ENCODE peak calls at places on chromosomes 16 and 17, in five cellular contexts. One of them, this sample, is unnamed.
A peak's percentile ranks its signal among the peaks of the same experiment; 100 is the strongest.

GRCh38 chr17:39487946-39488345 is 26.7 kb downstream of the CDK12 start:
- DNase-seq in endodermal cell: no peak
- DNase-seq in uterus: no peak
- DNase-seq in A549: no peak
- DNase-seq in A673: no peak
- DNase-seq in this sample: no peak

GRCh38 chr17:35087731-35088646 is 24.5 kb upstream of the RFFL start:
- DNase-seq in endodermal cell: peak; percentile 87
- DNase-seq in A549: peak; percentile 75
- DNase-seq in uterus: peak; percentile 42
- DNase-seq in A673: no peak
- DNase-seq in this sample: no peak

GRCh38 chr17:21466550-21466949 is 90.4 kb downstream of the KCNJ12 start:
- DNase-seq in A673: no peak
- DNase-seq in endodermal cell: peak; percentile 34
- DNase-seq in A549: no peak
- DNase-seq in uterus: no peak
- DNase-seq in this sample: no peak

GRCh38 chr16:85377388-85378144 is 235.6 kb upstream of the GSE1 start:
- DNase-seq in A549: no peak
- DNase-seq in endodermal cell: no peak
- DNase-seq in A673: no peak
- DNase-seq in uterus: no peak
- DNase-seq in this sample: no peak

GRCh38 chr16:86605950-86606349 is 27.6 kb downstream of the FOXL1 start:
- DNase-seq in endodermal cell: no peak
- DNase-seq in A549: no peak
- DNase-seq in A673: no peak
- DNase-seq in uterus: no peak
- DNase-seq in this sample: no peak

GRCh38 chr16:66287416-66287815 is 79.1 kb upstream of the CDH5 start:
- DNase-seq in uterus: no peak
- DNase-seq in A549: no peak
- DNase-seq in A673: no peak
- DNase-seq in endodermal cell: peak; percentile 16
- DNase-seq in this sample: no peak

GRCh38 chr17:33689725-33690124 is 396.6 kb upstream of the ASIC2 start:
- DNase-seq in uterus: no peak
- DNase-seq in A673: no peak
- DNase-seq in endodermal cell: peak; percentile 35
- DNase-seq in A549: peak; percentile 7
- DNase-seq in this sample: no peak

GRCh38 chr16:69276143-69277115 is 34.7 kb upstream of the VPS4A start:
- DNase-seq in endodermal cell: no peak
- DNase-seq in A549: no peak
- DNase-seq in uterus: peak; percentile 71
- DNase-seq in A673: peak; percentile 82
- DNase-seq in this sample: peak; percentile 95

GRCh38 chr16:88264641-88265285 is 118.0 kb upstream of the ZNF469 start:
- DNase-seq in endodermal cell: peak; percentile 90
- DNase-seq in A549: peak; percentile 94
- DNase-seq in A673: peak; percentile 24
- DNase-seq in uterus: peak; percentile 97
- DNase-seq in this sample: peak; percentile 70

GRCh38 chr16:30025156-30025555 is 2.2 kb downstream of the C16orf92 start:
- DNase-seq in uterus: no peak
- DNase-seq in A549: no peak
- DNase-seq in A673: no peak
- DNase-seq in endodermal cell: no peak
- DNase-seq in this sample: no peak

GRCh38 chr17:27407916-27408846 is 48.1 kb upstream of the KSR1 start:
- DNase-seq in A673: peak; percentile 94
- DNase-seq in A549: peak; percentile 62
- DNase-seq in endodermal cell: peak; percentile 70
- DNase-seq in uterus: no peak
- DNase-seq in this sample: no peak

GRCh38 chr17:31561469-31562412 is 170.3 kb downstream of the RAB11FIP4 start:
- DNase-seq in endodermal cell: no peak
- DNase-seq in uterus: peak; percentile 35
- DNase-seq in A549: no peak
- DNase-seq in A673: no peak
- DNase-seq in this sample: no peak

GRCh38 chr16:68486671-68487495 is 38.6 kb upstream of the SMPD3 start:
- DNase-seq in uterus: no peak
- DNase-seq in endodermal cell: no peak
- DNase-seq in A549: no peak
- DNase-seq in A673: no peak
- DNase-seq in this sample: no peak

GRCh38 chr16:46719528-46719927 is 28.6 kb downstream of the MYLK3 start:
- DNase-seq in uterus: no peak
- DNase-seq in endodermal cell: no peak
- DNase-seq in A673: no peak
- DNase-seq in A549: no peak
- DNase-seq in this sample: no peak

GRCh38 chr17:45127583-45128300 is 4.6 kb downstream of the PLCD3 start:
- DNase-seq in endodermal cell: peak; percentile 83
- DNase-seq in A549: peak; percentile 82
- DNase-seq in A673: no peak
- DNase-seq in uterus: peak; percentile 67
- DNase-seq in this sample: no peak

GRCh38 chr17:33520404-33521032 is 227.4 kb upstream of the ASIC2 start:
- DNase-seq in A673: peak; percentile 60
- DNase-seq in uterus: peak; percentile 44
- DNase-seq in endodermal cell: peak; percentile 96
- DNase-seq in A549: peak; percentile 46
- DNase-seq in this sample: no peak

GRCh38 chr16:86099326-86099725 is 200.4 kb downstream of the IRF8 start:
- DNase-seq in A673: no peak
- DNase-seq in A549: no peak
- DNase-seq in uterus: no peak
- DNase-seq in endodermal cell: peak; percentile 65
- DNase-seq in this sample: no peak

GRCh38 chr16:84215531-84215930 is 24.3 kb downstream of the KCNG4 start:
- DNase-seq in A673: no peak
- DNase-seq in uterus: no peak
- DNase-seq in A549: no peak
- DNase-seq in endodermal cell: no peak
- DNase-seq in this sample: no peak

GRCh38 chr17:11558681-11559234 is 39.5 kb upstream of the DNAH9 start:
- DNase-seq in uterus: no peak
- DNase-seq in A549: no peak
- DNase-seq in A673: no peak
- DNase-seq in endodermal cell: no peak
- DNase-seq in this sample: no peak

GRCh38 chr16:87538594-87538993 is 45.8 kb upstream of the ZCCHC14 start:
- DNase-seq in endodermal cell: no peak
- DNase-seq in uterus: no peak
- DNase-seq in A549: no peak
- DNase-seq in A673: no peak
- DNase-seq in this sample: no peak

GRCh38 chr17:76567634-76568432 is 17.8 kb downstream of the ST6GALNAC2 start:
- DNase-seq in endodermal cell: peak; percentile 72
- DNase-seq in A673: no peak
- DNase-seq in A549: no peak
- DNase-seq in uterus: no peak
- DNase-seq in this sample: no peak

GRCh38 chr17:10881959-10882358 is 44.1 kb upstream of the PIRT start:
- DNase-seq in uterus: no peak
- DNase-seq in A549: no peak
- DNase-seq in A673: no peak
- DNase-seq in endodermal cell: peak; percentile 53
- DNase-seq in this sample: no peak

GRCh38 chr17:3911271-3912053 is 4.8 kb downstream of the P2RX1 start:
- DNase-seq in A673: no peak
- DNase-seq in uterus: no peak
- DNase-seq in A549: no peak
- DNase-seq in endodermal cell: peak; percentile 72
- DNase-seq in this sample: no peak

GRCh38 chr17:28524476-28525415 is 18.6 kb downstream of the FOXN1 start:
- DNase-seq in endodermal cell: no peak
- DNase-seq in A673: no peak
- DNase-seq in A549: peak; percentile 70
- DNase-seq in uterus: no peak
- DNase-seq in this sample: peak; percentile 30

GRCh38 chr16:2751577-2752034 is 832 bp upstream of the SRRM2 start:
- DNase-seq in A549: no peak
- DNase-seq in A673: no peak
- DNase-seq in uterus: no peak
- DNase-seq in endodermal cell: peak; percentile 93
- DNase-seq in this sample: peak; percentile 8

GRCh38 chr16:75043175-75043937 is 44.5 kb downstream of the ZNRF1 start:
- DNase-seq in uterus: no peak
- DNase-seq in endodermal cell: no peak
- DNase-seq in A673: no peak
- DNase-seq in A549: no peak
- DNase-seq in this sample: no peak

GRCh38 chr16:69511641-69512040 is 54.1 kb upstream of the NFAT5 start:
- DNase-seq in endodermal cell: no peak
- DNase-seq in A549: no peak
- DNase-seq in uterus: no peak
- DNase-seq in A673: no peak
- DNase-seq in this sample: no peak

GRCh38 chr16:86554917-86555762 is at the start of gene MTHFSD:
- DNase-seq in A549: peak; percentile 92
- DNase-seq in A673: peak; percentile 94
- DNase-seq in uterus: peak; percentile 96
- DNase-seq in endodermal cell: peak; percentile 97
- DNase-seq in this sample: peak; percentile 76

DNA sequence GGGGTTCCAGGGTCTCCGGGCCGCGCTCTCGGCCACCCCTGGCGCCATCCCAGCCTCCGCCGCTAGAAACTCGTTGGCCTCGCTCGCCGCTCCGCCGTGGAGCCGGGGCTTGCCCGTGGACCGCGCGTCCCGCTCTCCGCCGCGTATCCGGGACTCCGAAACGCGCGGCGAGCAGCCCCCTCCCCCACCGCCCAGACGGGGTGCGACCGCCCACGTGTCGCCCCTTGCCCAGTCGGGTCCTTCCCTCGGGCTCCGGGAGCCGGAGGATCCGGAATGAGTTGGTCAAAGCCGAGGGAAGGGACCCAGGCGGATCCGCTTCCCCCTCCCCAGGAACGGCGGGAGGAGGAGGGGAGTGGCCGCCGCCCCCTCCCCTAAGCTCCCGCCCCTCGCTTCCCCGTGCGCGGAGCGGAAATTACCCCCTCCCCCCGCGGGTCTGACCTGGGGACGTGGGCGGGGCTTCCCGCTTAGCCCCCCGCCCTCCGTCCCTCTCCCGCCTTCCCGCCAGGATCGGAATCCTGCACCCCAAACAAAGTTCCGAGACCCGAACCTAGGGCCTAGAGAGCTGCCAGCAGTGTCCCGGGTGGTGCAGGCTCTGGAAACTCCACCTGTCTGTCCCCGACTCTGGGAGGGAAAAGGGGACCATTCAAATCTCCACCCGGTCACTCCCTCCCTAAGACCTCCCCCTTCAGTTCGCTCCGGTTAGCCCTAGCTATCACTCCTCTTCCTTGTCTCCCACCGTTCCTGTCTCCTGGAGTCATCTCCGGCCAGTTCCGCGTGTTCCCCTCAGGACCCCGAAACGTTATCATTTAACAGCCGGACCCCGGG is 1.1 kb upstream of the IGF2BP1 start:
- DNase-seq in uterus: no peak
- DNase-seq in A549: peak; percentile 98
- DNase-seq in endodermal cell: peak; percentile 98
- DNase-seq in A673: peak; percentile 96
- DNase-seq in this sample: no peak
- H3K4me3 ChIP-seq in uterus: no peak overlapping the region
- H3K4me3 ChIP-seq in A549: peak overlapping the region; percentile 60
- H3K4me3 ChIP-seq in endodermal cell: peak overlapping the region; percentile 99
- H3K4me3 ChIP-seq in A673: peak overlapping the region; percentile 97
- H3K4me3 ChIP-seq in this sample: peak overlapping the region; percentile 92

DNA sequence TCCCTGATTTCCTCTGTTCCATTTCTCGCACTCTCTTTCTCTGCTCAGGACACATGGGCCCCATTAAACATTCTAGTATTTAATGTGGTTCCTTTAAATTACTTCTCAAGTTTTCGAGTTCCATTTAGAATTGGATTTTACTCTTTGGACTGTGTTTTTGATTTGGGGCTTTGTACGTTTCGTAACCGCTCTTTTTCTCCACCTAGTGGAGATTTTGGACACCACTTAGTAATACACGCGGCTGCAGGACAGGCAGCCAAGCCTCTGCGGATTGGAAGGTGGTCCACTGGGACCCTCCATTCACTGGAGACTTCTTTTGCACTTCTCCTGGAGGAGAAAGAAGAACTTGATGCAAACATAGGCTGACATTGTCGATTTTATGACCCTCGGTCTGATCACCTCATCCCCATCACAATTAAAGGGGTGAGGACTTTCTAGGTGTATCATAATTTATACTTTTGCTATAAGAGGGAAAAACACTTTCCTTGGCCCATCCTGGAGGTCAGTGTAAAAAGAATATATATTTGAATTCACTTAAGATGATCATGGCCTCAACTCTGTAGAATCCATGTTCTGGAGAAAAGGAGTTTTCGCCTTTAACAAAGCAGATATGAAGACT is 85.8 kb downstream of the NOG start:
- DNase-seq in A549: peak; percentile 23
- DNase-seq in A673: peak; percentile 56
- DNase-seq in uterus: no peak
- DNase-seq in endodermal cell: peak; percentile 66
- DNase-seq in this sample: no peak
- TF ChIP-seq CTCF in A549: peak; percentile 66
- TF ChIP-seq CTCF in A673: peak; percentile 81
- TF ChIP-seq CTCF in uterus: peak; percentile 43
- TF ChIP-seq CTCF in endodermal cell: peak; percentile 82
- TF ChIP-seq CTCF in this sample: peak; percentile 73

DNA sequence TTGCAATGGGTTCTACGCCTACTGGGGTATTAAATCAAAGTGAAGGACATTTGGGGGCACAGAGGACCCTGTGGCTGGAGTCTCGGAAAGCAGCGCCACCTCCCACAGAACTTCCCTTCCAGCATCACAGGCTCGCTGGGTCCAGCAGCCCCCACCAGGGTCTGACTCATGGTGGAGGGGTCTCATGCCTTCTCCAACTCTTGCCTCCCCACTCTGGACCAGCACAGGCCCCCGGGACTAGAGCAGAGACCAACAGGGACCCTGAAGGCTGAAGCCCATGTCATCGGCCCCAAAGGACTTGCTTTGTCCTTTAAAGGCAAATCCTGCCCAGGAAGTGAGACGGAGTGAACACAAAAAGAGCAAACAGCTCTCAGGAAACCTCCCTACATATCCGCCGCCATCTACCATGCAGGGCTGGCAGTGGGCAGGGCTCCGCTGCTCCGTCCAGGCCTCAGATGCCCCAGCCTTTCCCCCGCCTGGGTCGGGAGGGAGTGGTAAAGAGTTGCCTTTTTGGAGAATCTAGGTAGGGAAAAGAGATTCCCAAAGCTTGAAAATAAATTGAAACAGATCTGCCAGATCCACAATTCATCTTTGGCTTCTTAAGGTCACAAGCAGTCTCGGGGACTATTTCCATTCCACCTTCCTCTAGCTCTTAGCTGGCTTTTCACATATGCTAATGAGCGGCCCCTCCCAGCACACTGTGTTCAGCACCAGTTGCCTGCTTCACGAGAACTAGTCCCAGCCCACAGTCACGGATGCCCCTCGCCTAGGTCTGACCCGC is 2.1 kb upstream of the GPRC5C start:
- DNase-seq in A673: no peak
- DNase-seq in endodermal cell: peak; percentile 78
- DNase-seq in uterus: no peak
- DNase-seq in A549: no peak
- DNase-seq in this sample: no peak
- H3K4me3 ChIP-seq in A673: no peak overlapping the region
- H3K4me3 ChIP-seq in endodermal cell: peak overlapping the region; percentile 86
- H3K4me3 ChIP-seq in uterus: peak overlapping the region; percentile 41
- H3K4me3 ChIP-seq in A549: peak overlapping the region; percentile 78
- H3K4me3 ChIP-seq in this sample: no peak overlapping the region

GRCh38 chr16:11497329-11497805 is 89.4 kb downstream of the LITAF start:
- DNase-seq in A673: peak; percentile 43
- DNase-seq in endodermal cell: peak; percentile 83
- DNase-seq in uterus: peak; percentile 76
- DNase-seq in A549: peak; percentile 92
- DNase-seq in this sample: no peak
- TF ChIP-seq CTCF in A673: no peak
- TF ChIP-seq CTCF in endodermal cell: peak; percentile 22
- TF ChIP-seq CTCF in uterus: peak; percentile 6
- TF ChIP-seq CTCF in A549: no peak
- TF ChIP-seq CTCF in this sample: peak; percentile 25